ENCODE peak calls at places on chromosomes 13 and 19, in ten cellular contexts. Z is tibial nerve; C is mucosa of descending colon; Q is right cardiac atrium; E is fibroblast of lung; N is upper lobe of right lung; V is breast epithelium; M is right lobe of liver; W is CD4-positive, CD25-positive, alpha-beta regulatory T cell; G is SK-N-SH. K is an unnamed sample.

GRCh38 chr13:41453620-41454019 is 3.7 kb upstream of the RGCC start:
- DNase-seq in Z (no peak), C (no peak), Q (no peak), E (no peak), N (no peak), V (no peak), M (no peak), W (no peak), G (no peak), K (no peak)

GRCh38 chr19:45558399-45558878 is 26.2 kb downstream of the OPA3 start:
- DNase-seq in Z (peak; percentile 31), C (peak; percentile 63), Q (no peak), E (peak; percentile 50), N (no peak), V (no peak), M (no peak), W (peak; percentile 83), G (peak; percentile 66), K (peak; percentile 56)

GRCh38 chr19:47240996-47241918 is 10.3 kb upstream of the BBC3 start:
- DNase-seq in Z (peak; percentile 60), C (peak; percentile 83), Q (peak; percentile 89), E (peak; percentile 76), N (peak; percentile 90), V (peak; percentile 79), M (no peak), W (peak; percentile 88), G (peak; percentile 84), K (peak; percentile 89)

GRCh38 chr13:85366759-85367417 is 432.3 kb downstream of the SLITRK6 start:
- DNase-seq in Z (no peak), C (no peak), Q (no peak), E (peak; percentile 59), N (no peak), V (no peak), M (no peak), W (no peak), G (no peak), K (no peak)

GRCh38 chr13:36030670-36031331 is 100.4 kb downstream of the DCLK1 start:
- DNase-seq in Z (no peak), C (no peak), Q (no peak), E (peak; percentile 85), N (no peak), V (no peak), M (no peak), W (no peak), G (peak; percentile 20), K (no peak)

GRCh38 chr19:18009412-18010066 is 1.6 kb downstream of the ARRDC2 start:
- DNase-seq in Z (no peak), C (peak; percentile 55), Q (no peak), E (no peak), N (no peak), V (no peak), M (no peak), W (no peak), G (no peak), K (no peak)

GRCh38 chr13:66805657-66806056 is 424.5 kb downstream of the PCDH9 start:
- DNase-seq in Z (peak; percentile 50), C (no peak), Q (no peak), E (peak; percentile 95), N (no peak), V (no peak), M (no peak), W (no peak), G (no peak), K (peak; percentile 35)

GRCh38 chr19:18232540-18233223 is 6.4 kb upstream of the PDE4C start:
- DNase-seq in Z (no peak), C (no peak), Q (no peak), E (no peak), N (no peak), V (no peak), M (no peak), W (no peak), G (peak; percentile 95), K (no peak)

GRCh38 chr19:49570997-49571676 is 9.2 kb downstream of the NOSIP start:
- DNase-seq in Z (no peak), C (no peak), Q (no peak), E (no peak), N (no peak), V (no peak), M (no peak), W (peak; percentile 73), G (no peak), K (peak; percentile 53)

GRCh38 chr19:30895946-30896345 is 453.3 kb downstream of the TSHZ3 start:
- DNase-seq in Z (no peak), C (no peak), Q (no peak), E (no peak), N (no peak), V (no peak), M (no peak), W (no peak), G (no peak), K (no peak)

GRCh38 chr19:37979547-37980082 is 72.6 kb downstream of the SIPA1L3 start:
- DNase-seq in Z (no peak), C (no peak), Q (no peak), E (no peak), N (peak; percentile 75), V (peak; percentile 76), M (no peak), W (no peak), G (peak; percentile 28), K (peak; percentile 67)

GRCh38 chr13:38685974-38686571 is 804 bp upstream of the FREM2 start:
- DNase-seq in Z (no peak), C (no peak), Q (no peak), E (peak; percentile 18), N (no peak), V (no peak), M (peak; percentile 48), W (no peak), G (peak; percentile 16), K (no peak)

GRCh38 chr13:87128006-87128405 is 543.2 kb upstream of the SLITRK5 start:
- DNase-seq in Z (no peak), C (no peak), Q (no peak), E (peak; percentile 57), N (no peak), V (no peak), M (no peak), W (no peak), G (no peak), K (no peak)

GRCh38 chr13:33213024-33213795 is 72.3 kb downstream of the STARD13 start:
- DNase-seq in Z (no peak), C (no peak), Q (no peak), E (no peak), N (no peak), V (peak; percentile 50), M (no peak), W (no peak), G (no peak), K (peak; percentile 49)

GRCh38 chr19:1475751-1476437 is 3.1 kb downstream of the C19orf25 start:
- DNase-seq in Z (no peak), C (peak; percentile 43), Q (peak; percentile 60), E (no peak), N (no peak), V (no peak), M (no peak), W (no peak), G (no peak), K (no peak)

GRCh38 chr13:111666377-111666776 is 345.9 kb downstream of the TEX29 start:
- DNase-seq in Z (no peak), C (no peak), Q (no peak), E (no peak), N (no peak), V (no peak), M (peak; percentile 13), W (no peak), G (no peak), K (no peak)
- H3K4me1 ChIP-seq in Z (no peaks in the 10 kb centered on the region), C (no peaks in the 10 kb centered on the region), Q (no peaks in the 10 kb centered on the region), E (no peaks in the 10 kb centered on the region), N (no peaks in the 10 kb centered on the region), V (no peaks in the 10 kb centered on the region), M (no peaks in the 10 kb centered on the region), W (no peaks in the 10 kb centered on the region), G (no peaks in the 10 kb centered on the region), K (no peaks in the 10 kb centered on the region)

DNA sequence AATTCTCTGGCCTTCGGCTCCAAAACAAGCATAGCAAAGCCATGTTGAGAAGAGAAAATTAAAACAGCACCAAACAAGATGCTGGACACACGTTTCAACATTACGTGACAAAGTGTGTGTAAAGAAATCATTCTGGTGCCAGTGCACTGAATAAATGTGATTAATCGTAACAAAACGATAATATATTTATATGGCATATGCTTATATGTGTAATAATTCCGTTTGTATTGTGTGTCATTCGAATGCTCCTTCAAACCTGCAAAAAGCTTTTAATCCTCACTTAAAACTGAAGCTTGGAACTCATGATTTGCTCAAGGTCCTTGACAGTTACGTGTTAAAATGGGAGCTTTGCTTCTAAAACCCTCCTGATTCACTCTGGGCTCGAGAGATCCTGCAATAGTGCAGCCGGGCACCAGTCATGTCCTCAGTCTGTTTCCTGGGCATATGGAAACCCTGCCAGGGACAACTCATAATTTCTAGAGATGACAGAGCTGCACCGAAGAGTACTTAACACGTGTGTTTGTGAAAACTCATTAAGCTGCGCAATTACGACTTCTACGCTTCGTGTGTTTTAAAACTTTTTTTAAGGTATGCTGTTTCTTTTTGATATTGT is 731 bp upstream of the AKAP8L start:
- DNase-seq in Z (no peak), C (no peak), Q (no peak), E (no peak), N (no peak), V (no peak), M (no peak), W (no peak), G (no peak), K (no peak)
- H3K4me1 ChIP-seq in Z (no peaks in the 10 kb centered on the region), C (peaks cover 16% of the 10 kb centered on the region), Q (peaks cover 10% of the 10 kb centered on the region), E (peaks cover 5% of the 10 kb centered on the region), N (peaks cover 24% of the 10 kb centered on the region), V (no peaks in the 10 kb centered on the region), M (no peaks in the 10 kb centered on the region), W (peaks cover 42% of the 10 kb centered on the region), G (peaks cover 10% of the 10 kb centered on the region), K (peaks cover 68% of the 10 kb centered on the region)

GRCh38 chr19:35307990-35308389 is 16.0 kb downstream of the MAG start:
- DNase-seq in Z (no peak), C (no peak), Q (peak; percentile 28), E (no peak), N (no peak), V (no peak), M (no peak), W (no peak), G (no peak), K (no peak)
- H3K4me1 ChIP-seq in Z (no peaks in the 10 kb centered on the region), C (no peaks in the 10 kb centered on the region), Q (no peaks in the 10 kb centered on the region), E (no peaks in the 10 kb centered on the region), N (no peaks in the 10 kb centered on the region), V (no peaks in the 10 kb centered on the region), M (no peaks in the 10 kb centered on the region), W (no peaks in the 10 kb centered on the region), G (no peaks in the 10 kb centered on the region), K (no peaks in the 10 kb centered on the region)

GRCh38 chr13:113800576-113800926 is 41.5 kb downstream of the TMEM255B start:
- DNase-seq in Z (no peak), C (no peak), Q (no peak), E (no peak), N (peak; percentile 56), V (no peak), M (no peak), W (no peak), G (no peak), K (no peak)
- H3K4me1 ChIP-seq in Z (no peaks in the 10 kb centered on the region), C (no peaks in the 10 kb centered on the region), Q (peaks cover 2% of the 10 kb centered on the region), E (peaks cover 6% of the 10 kb centered on the region), N (peaks cover 10% of the 10 kb centered on the region), V (no peaks in the 10 kb centered on the region), M (no peaks in the 10 kb centered on the region), W (no peaks in the 10 kb centered on the region), G (no peaks in the 10 kb centered on the region), K (no peaks in the 10 kb centered on the region)

DNA sequence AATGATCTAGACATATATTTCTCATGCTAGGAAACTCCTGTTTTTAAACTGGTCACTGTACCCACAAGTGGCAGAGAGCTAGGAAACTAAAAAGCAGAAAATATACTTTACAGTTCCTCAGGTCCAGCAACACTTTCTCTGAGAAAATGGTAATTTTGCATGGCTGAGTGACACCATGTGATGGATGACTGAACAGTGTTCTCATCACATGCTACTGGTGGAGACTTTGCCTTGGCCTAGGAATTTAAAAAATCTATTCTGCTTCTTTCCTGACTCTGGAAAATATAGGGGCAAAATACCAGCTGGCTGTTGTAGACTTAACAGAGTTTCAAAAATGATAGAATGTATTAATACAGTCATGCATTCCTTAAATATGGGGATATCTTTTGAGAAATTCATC is 50.0 kb downstream of the LATS2 start:
- DNase-seq in Z (no peak), C (no peak), Q (no peak), E (no peak), N (no peak), V (no peak), M (no peak), W (no peak), G (no peak), K (no peak)
- H3K4me1 ChIP-seq in Z (no peaks in the 10 kb centered on the region), C (no peaks in the 10 kb centered on the region), Q (peaks cover 22% of the 10 kb centered on the region), E (peaks cover 37% of the 10 kb centered on the region), N (peaks cover 51% of the 10 kb centered on the region), V (no peaks in the 10 kb centered on the region), M (no peaks in the 10 kb centered on the region), W (no peaks in the 10 kb centered on the region), G (peaks cover 42% of the 10 kb centered on the region), K (peaks cover 38% of the 10 kb centered on the region)